ENCODE peak calls at places on chromosome 15, in nine cellular contexts. One of them, this sample, is unnamed. For H3K4me1, the result is how much of the 10 kb centered on the place peaks cover.

GRCh38 chr15:79124388-79124787 is 33.8 kb upstream of the RASGRF1 start:
- DNase-seq in heart right ventricle: no peak
- DNase-seq in IMR-90: no peak
- DNase-seq in fibroblast of lung: no peak
- DNase-seq in SK-N-SH: no peak
- DNase-seq in mucosa of descending colon: no peak
- DNase-seq in lung: no peak
- DNase-seq in ovary: no peak
- DNase-seq in cardiac muscle cell: no peak
- DNase-seq in this sample: no peak

GRCh38 chr15:57401546-57401945 is 25.2 kb downstream of the CGNL1 start:
- DNase-seq in heart right ventricle: no peak
- DNase-seq in IMR-90: no peak
- DNase-seq in fibroblast of lung: no peak
- DNase-seq in SK-N-SH: no peak
- DNase-seq in mucosa of descending colon: no peak
- DNase-seq in lung: no peak
- DNase-seq in ovary: no peak
- DNase-seq in cardiac muscle cell: peak
- DNase-seq in this sample: no peak

GRCh38 chr15:24945711-24946110 is 9.1 kb upstream of the SNRPN start:
- DNase-seq in heart right ventricle: no peak
- DNase-seq in IMR-90: no peak
- DNase-seq in fibroblast of lung: peak
- DNase-seq in SK-N-SH: no peak
- DNase-seq in mucosa of descending colon: no peak
- DNase-seq in lung: no peak
- DNase-seq in ovary: no peak
- DNase-seq in cardiac muscle cell: no peak
- DNase-seq in this sample: no peak

GRCh38 chr15:66680502-66680901 is 21.5 kb upstream of the SMAD6 start:
- DNase-seq in heart right ventricle: no peak
- DNase-seq in IMR-90: no peak
- DNase-seq in fibroblast of lung: no peak
- DNase-seq in SK-N-SH: no peak
- DNase-seq in mucosa of descending colon: no peak
- DNase-seq in lung: no peak
- DNase-seq in ovary: no peak
- DNase-seq in cardiac muscle cell: no peak
- DNase-seq in this sample: no peak

GRCh38 chr15:88938802-88939485 is 25.8 kb upstream of the MFGE8 start:
- DNase-seq in heart right ventricle: no peak
- DNase-seq in IMR-90: no peak
- DNase-seq in fibroblast of lung: no peak
- DNase-seq in SK-N-SH: no peak
- DNase-seq in mucosa of descending colon: no peak
- DNase-seq in lung: no peak
- DNase-seq in ovary: no peak
- DNase-seq in cardiac muscle cell: peak
- DNase-seq in this sample: no peak

GRCh38 chr15:65902373-65902772 is 33.1 kb downstream of the RAB11A start:
- DNase-seq in heart right ventricle: no peak
- DNase-seq in IMR-90: peak
- DNase-seq in fibroblast of lung: no peak
- DNase-seq in SK-N-SH: no peak
- DNase-seq in mucosa of descending colon: peak
- DNase-seq in lung: peak
- DNase-seq in ovary: no peak
- DNase-seq in cardiac muscle cell: no peak
- DNase-seq in this sample: peak

GRCh38 chr15:78898540-78898939 is 25.9 kb downstream of the MORF4L1 start:
- DNase-seq in heart right ventricle: no peak
- DNase-seq in IMR-90: no peak
- DNase-seq in fibroblast of lung: no peak
- DNase-seq in SK-N-SH: no peak
- DNase-seq in mucosa of descending colon: no peak
- DNase-seq in lung: no peak
- DNase-seq in ovary: no peak
- DNase-seq in cardiac muscle cell: no peak
- DNase-seq in this sample: no peak

GRCh38 chr15:51475736-51476135 is 134.3 kb downstream of the GLDN start:
- DNase-seq in heart right ventricle: no peak
- DNase-seq in IMR-90: no peak
- DNase-seq in fibroblast of lung: no peak
- DNase-seq in SK-N-SH: no peak
- DNase-seq in mucosa of descending colon: no peak
- DNase-seq in lung: no peak
- DNase-seq in ovary: no peak
- DNase-seq in cardiac muscle cell: no peak
- DNase-seq in this sample: no peak

GRCh38 chr15:81293728-81294500 is 30.0 kb downstream of the STARD5 start:
- DNase-seq in heart right ventricle: no peak
- DNase-seq in IMR-90: no peak
- DNase-seq in fibroblast of lung: no peak
- DNase-seq in SK-N-SH: peak
- DNase-seq in mucosa of descending colon: peak
- DNase-seq in lung: no peak
- DNase-seq in ovary: no peak
- DNase-seq in cardiac muscle cell: no peak
- DNase-seq in this sample: no peak

GRCh38 chr15:65049418-65049840 is 4.2 kb downstream of the SLC51B start:
- DNase-seq in heart right ventricle: peak
- DNase-seq in IMR-90: peak
- DNase-seq in fibroblast of lung: peak
- DNase-seq in SK-N-SH: peak
- DNase-seq in mucosa of descending colon: peak
- DNase-seq in lung: peak
- DNase-seq in ovary: peak
- DNase-seq in cardiac muscle cell: peak
- DNase-seq in this sample: peak

GRCh38 chr15:56445746-56446145 is 19.2 kb downstream of the MNS1 start:
- DNase-seq in heart right ventricle: no peak
- DNase-seq in IMR-90: no peak
- DNase-seq in fibroblast of lung: no peak
- DNase-seq in SK-N-SH: no peak
- DNase-seq in mucosa of descending colon: no peak
- DNase-seq in lung: no peak
- DNase-seq in ovary: no peak
- DNase-seq in cardiac muscle cell: no peak
- DNase-seq in this sample: no peak

GRCh38 chr15:38992541-38993334 is 428.1 kb upstream of the RASGRP1 start:
- DNase-seq in heart right ventricle: no peak
- DNase-seq in IMR-90: no peak
- DNase-seq in fibroblast of lung: peak
- DNase-seq in SK-N-SH: no peak
- DNase-seq in mucosa of descending colon: no peak
- DNase-seq in lung: no peak
- DNase-seq in ovary: no peak
- DNase-seq in cardiac muscle cell: peak
- DNase-seq in this sample: no peak

GRCh38 chr15:38589502-38589901 is 24.9 kb upstream of the RASGRP1 start:
- DNase-seq in heart right ventricle: no peak
- DNase-seq in IMR-90: peak
- DNase-seq in fibroblast of lung: peak
- DNase-seq in SK-N-SH: no peak
- DNase-seq in mucosa of descending colon: no peak
- DNase-seq in lung: peak
- DNase-seq in ovary: no peak
- DNase-seq in cardiac muscle cell: peak
- DNase-seq in this sample: peak

GRCh38 chr15:39852237-39852636 is 67.8 kb downstream of the GPR176 start:
- DNase-seq in heart right ventricle: no peak
- DNase-seq in IMR-90: peak
- DNase-seq in fibroblast of lung: peak
- DNase-seq in SK-N-SH: no peak
- DNase-seq in mucosa of descending colon: no peak
- DNase-seq in lung: peak
- DNase-seq in ovary: no peak
- DNase-seq in cardiac muscle cell: peak
- DNase-seq in this sample: no peak

GRCh38 chr15:63197626-63198025 is 8.2 kb downstream of the RAB8B start:
- DNase-seq in heart right ventricle: no peak
- DNase-seq in IMR-90: no peak
- DNase-seq in fibroblast of lung: no peak
- DNase-seq in SK-N-SH: no peak
- DNase-seq in mucosa of descending colon: no peak
- DNase-seq in lung: no peak
- DNase-seq in ovary: no peak
- DNase-seq in cardiac muscle cell: no peak
- DNase-seq in this sample: no peak
- H3K4me1 ChIP-seq in heart right ventricle: under half
- H3K4me1 ChIP-seq in IMR-90: under half
- H3K4me1 ChIP-seq in fibroblast of lung: under half
- H3K4me1 ChIP-seq in SK-N-SH: under half
- H3K4me1 ChIP-seq in mucosa of descending colon: under half
- H3K4me1 ChIP-seq in lung: under half
- H3K4me1 ChIP-seq in ovary: under half
- H3K4me1 ChIP-seq in cardiac muscle cell: under half
- H3K4me1 ChIP-seq in this sample: under half

GRCh38 chr15:41583795-41584194 is 24.8 kb downstream of the TYRO3 start:
- DNase-seq in heart right ventricle: no peak
- DNase-seq in IMR-90: no peak
- DNase-seq in fibroblast of lung: no peak
- DNase-seq in SK-N-SH: no peak
- DNase-seq in mucosa of descending colon: no peak
- DNase-seq in lung: no peak
- DNase-seq in ovary: no peak
- DNase-seq in cardiac muscle cell: no peak
- DNase-seq in this sample: no peak

GRCh38 chr15:41585140-41586047 is 26.4 kb downstream of the TYRO3 start:
- DNase-seq in heart right ventricle: peak
- DNase-seq in IMR-90: peak
- DNase-seq in fibroblast of lung: peak
- DNase-seq in SK-N-SH: peak
- DNase-seq in mucosa of descending colon: no peak
- DNase-seq in lung: peak
- DNase-seq in ovary: peak
- DNase-seq in cardiac muscle cell: peak
- DNase-seq in this sample: peak

GRCh38 chr15:41581110-41581509 is 22.1 kb downstream of the TYRO3 start:
- DNase-seq in heart right ventricle: no peak
- DNase-seq in IMR-90: no peak
- DNase-seq in fibroblast of lung: no peak
- DNase-seq in SK-N-SH: no peak
- DNase-seq in mucosa of descending colon: no peak
- DNase-seq in lung: no peak
- DNase-seq in ovary: no peak
- DNase-seq in cardiac muscle cell: peak
- DNase-seq in this sample: no peak

GRCh38 chr15:41578736-41579383 is 19.8 kb downstream of the TYRO3 start:
- DNase-seq in heart right ventricle: no peak
- DNase-seq in IMR-90: no peak
- DNase-seq in fibroblast of lung: no peak
- DNase-seq in SK-N-SH: no peak
- DNase-seq in mucosa of descending colon: no peak
- DNase-seq in lung: no peak
- DNase-seq in ovary: no peak
- DNase-seq in cardiac muscle cell: no peak
- DNase-seq in this sample: no peak

GRCh38 chr15:41584636-41585139 is 25.7 kb downstream of the TYRO3 start:
- DNase-seq in heart right ventricle: no peak
- DNase-seq in IMR-90: no peak
- DNase-seq in fibroblast of lung: no peak
- DNase-seq in SK-N-SH: no peak
- DNase-seq in mucosa of descending colon: no peak
- DNase-seq in lung: no peak
- DNase-seq in ovary: no peak
- DNase-seq in cardiac muscle cell: peak
- DNase-seq in this sample: no peak
- TF ChIP-seq CTCF in heart right ventricle: no peak
- TF ChIP-seq CTCF in IMR-90: no peak
- TF ChIP-seq CTCF in fibroblast of lung: no peak
- TF ChIP-seq CTCF in SK-N-SH: no peak
- TF ChIP-seq CTCF in mucosa of descending colon: no peak
- TF ChIP-seq CTCF in lung: no peak
- TF ChIP-seq CTCF in ovary: no peak
- TF ChIP-seq CTCF in cardiac muscle cell: no peak
- TF ChIP-seq CTCF in this sample: no peak

GRCh38 chr15:75696303-75696657 is 16.4 kb downstream of the CSPG4 start:
- DNase-seq in heart right ventricle: no peak
- DNase-seq in IMR-90: no peak
- DNase-seq in fibroblast of lung: no peak
- DNase-seq in SK-N-SH: no peak
- DNase-seq in mucosa of descending colon: no peak
- DNase-seq in lung: no peak
- DNase-seq in ovary: peak
- DNase-seq in cardiac muscle cell: no peak
- DNase-seq in this sample: no peak
- H3K4me1 ChIP-seq in heart right ventricle: under half
- H3K4me1 ChIP-seq in IMR-90: under half
- H3K4me1 ChIP-seq in fibroblast of lung: half or more
- H3K4me1 ChIP-seq in SK-N-SH: half or more
- H3K4me1 ChIP-seq in mucosa of descending colon: under half
- H3K4me1 ChIP-seq in lung: under half
- H3K4me1 ChIP-seq in ovary: under half
- H3K4me1 ChIP-seq in cardiac muscle cell: under half
- H3K4me1 ChIP-seq in this sample: under half

GRCh38 chr15:101489633-101490407 is at the start of gene PCSK6:
- DNase-seq in heart right ventricle: peak
- DNase-seq in IMR-90: no peak
- DNase-seq in fibroblast of lung: no peak
- DNase-seq in SK-N-SH: peak
- DNase-seq in mucosa of descending colon: no peak
- DNase-seq in lung: no peak
- DNase-seq in ovary: peak
- DNase-seq in cardiac muscle cell: peak
- DNase-seq in this sample: no peak

GRCh38 chr15:101490408-101490891 is 943 bp upstream of the PCSK6 start:
- DNase-seq in heart right ventricle: no peak
- DNase-seq in IMR-90: no peak
- DNase-seq in fibroblast of lung: no peak
- DNase-seq in SK-N-SH: no peak
- DNase-seq in mucosa of descending colon: no peak
- DNase-seq in lung: no peak
- DNase-seq in ovary: no peak
- DNase-seq in cardiac muscle cell: no peak
- DNase-seq in this sample: no peak

GRCh38 chr15:101490922-101491738 is 1.6 kb upstream of the PCSK6 start:
- DNase-seq in heart right ventricle: no peak
- DNase-seq in IMR-90: no peak
- DNase-seq in fibroblast of lung: no peak
- DNase-seq in SK-N-SH: no peak
- DNase-seq in mucosa of descending colon: no peak
- DNase-seq in lung: no peak
- DNase-seq in ovary: no peak
- DNase-seq in cardiac muscle cell: peak
- DNase-seq in this sample: no peak

GRCh38 chr15:101488300-101489164 is 975 bp downstream of the PCSK6 start:
- DNase-seq in heart right ventricle: no peak
- DNase-seq in IMR-90: no peak
- DNase-seq in fibroblast of lung: no peak
- DNase-seq in SK-N-SH: peak
- DNase-seq in mucosa of descending colon: no peak
- DNase-seq in lung: no peak
- DNase-seq in ovary: peak
- DNase-seq in cardiac muscle cell: no peak
- DNase-seq in this sample: no peak

DNA sequence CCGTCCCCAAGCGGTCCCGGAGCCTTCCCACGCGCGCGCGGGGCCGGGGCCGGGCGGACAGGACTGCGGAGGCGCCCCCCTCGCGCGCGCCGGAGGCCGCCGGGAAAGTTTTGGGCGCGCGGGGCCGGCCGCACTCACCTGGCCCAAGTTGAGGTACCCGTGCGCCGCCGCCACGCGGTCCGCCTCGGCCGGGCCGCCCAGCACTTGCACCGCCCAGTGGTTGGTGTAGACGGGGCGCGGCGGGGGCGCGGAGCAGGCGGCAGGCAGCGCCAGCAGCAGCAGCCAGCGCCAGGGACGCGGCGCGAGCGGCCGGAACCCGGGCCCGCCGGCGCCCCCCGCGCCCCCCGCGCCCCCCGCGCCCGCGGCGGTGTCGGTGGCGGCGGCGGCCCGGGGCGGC is 273 bp downstream of the PCSK6 start:
- DNase-seq in heart right ventricle: peak
- DNase-seq in IMR-90: no peak
- DNase-seq in fibroblast of lung: no peak
- DNase-seq in SK-N-SH: peak
- DNase-seq in mucosa of descending colon: no peak
- DNase-seq in lung: no peak
- DNase-seq in ovary: peak
- DNase-seq in cardiac muscle cell: peak
- DNase-seq in this sample: no peak
- TF ChIP-seq CTCF in heart right ventricle: no peak
- TF ChIP-seq CTCF in IMR-90: no peak
- TF ChIP-seq CTCF in fibroblast of lung: no peak
- TF ChIP-seq CTCF in SK-N-SH: no peak
- TF ChIP-seq CTCF in mucosa of descending colon: no peak
- TF ChIP-seq CTCF in lung: no peak
- TF ChIP-seq CTCF in ovary: no peak
- TF ChIP-seq CTCF in cardiac muscle cell: no peak
- TF ChIP-seq CTCF in this sample: no peak

This sample was measured in testis.